ENCODE peak calls at places on chromosomes 13 and 19, in six cellular contexts. M is stimulated activated effector memory CD8-positive, alpha-beta T cell treated with anti-CD3 and anti-CD28 coated beads, Interleukin-12 subunit alpha, Interleukin-12 subunit beta, amount 100 ng/mL, for 72 hours; A is hippocampal formation; U is GM03348; X is AG09319; C is A172. Y is an unnamed sample.
A peak's percentile ranks its signal among the peaks of the same experiment; 100 is the strongest.

GRCh38 chr19:16118489-16119033 is 6.9 kb downstream of the RAB8A start:
- DNase-seq in M (peak; percentile 81), A (no peak), U (no peak), X (no peak), C (no peak), Y (peak; percentile 19)

GRCh38 chr13:51861728-51862300 is at the start of gene CCDC70:
- DNase-seq in M (peak; percentile 54), A (no peak), U (no peak), X (no peak), C (peak; percentile 36), Y (no peak)

GRCh38 chr19:16197188-16197621 is 506 bp upstream of the AP1M1 start:
- DNase-seq in M (no peak), A (no peak), U (peak; percentile 80), X (peak; percentile 81), C (peak; percentile 70), Y (peak; percentile 33)

GRCh38 chr13:92044351-92044750 is 645.9 kb downstream of the GPC5 start:
- DNase-seq in M (no peak), A (no peak), U (no peak), X (no peak), C (no peak), Y (no peak)

GRCh38 chr19:10977773-10978155 is 16.9 kb downstream of the SMARCA4 start:
- DNase-seq in M (no peak), A (no peak), U (no peak), X (no peak), C (no peak), Y (no peak)

GRCh38 chr13:23488442-23488841 is 54.9 kb upstream of the SACS start:
- DNase-seq in M (no peak), A (no peak), U (no peak), X (no peak), C (peak; percentile 84), Y (peak; percentile 56)

GRCh38 chr19:31064486-31064885 is 284.8 kb downstream of the TSHZ3 start:
- DNase-seq in M (no peak), A (no peak), U (no peak), X (no peak), C (no peak), Y (no peak)

GRCh38 chr19:36215276-36216171 is 618 bp downstream of the ZNF146 start:
- DNase-seq in M (no peak), A (peak; percentile 45), U (peak; percentile 43), X (peak; percentile 14), C (peak; percentile 11), Y (peak; percentile 78)

GRCh38 chr13:37481005-37481857 is 117.3 kb downstream of the POSTN start:
- DNase-seq in M (no peak), A (no peak), U (no peak), X (no peak), C (peak; percentile 25), Y (no peak)

GRCh38 chr13:112744306-112745021 is 54.6 kb downstream of the ATP11A start:
- DNase-seq in M (no peak), A (no peak), U (peak; percentile 41), X (no peak), C (peak; percentile 49), Y (peak; percentile 74)

GRCh38 chr13:24348385-24348784 is 39.0 kb downstream of the C1QTNF9 start:
- DNase-seq in M (no peak), A (no peak), U (no peak), X (no peak), C (no peak), Y (no peak)

GRCh38 chr13:57704031-57704430 is 72.5 kb downstream of the PCDH17 start:
- DNase-seq in M (no peak), A (no peak), U (no peak), X (no peak), C (no peak), Y (no peak)

GRCh38 chr19:794989-795658 is 2.1 kb upstream of the PTBP1 start:
- DNase-seq in M (no peak), A (no peak), U (no peak), X (no peak), C (no peak), Y (no peak)

GRCh38 chr19:18223860-18224524 is 2.2 kb downstream of the PDE4C start:
- DNase-seq in M (peak; percentile 78), A (no peak), U (no peak), X (no peak), C (no peak), Y (peak; percentile 21)

GRCh38 chr13:76609643-76610042 is 276.6 kb downstream of the KCTD12 start:
- DNase-seq in M (no peak), A (no peak), U (no peak), X (no peak), C (no peak), Y (no peak)